ENCODE peak calls at places on chromosome 17, in eight cellular contexts. One of them, this sample, is unnamed.

GRCh38 chr17:78802459-78802858 is 20.4 kb upstream of the CYTH1 start:
- DNase-seq in brain pericyte: no peak
- DNase-seq in GM12865: no peak
- DNase-seq in NCI-H1092 treated with DMSO at 0.1 percent for 48 hours: no peak
- DNase-seq in effector CD4-positive, alpha-beta T cell: no peak
- DNase-seq in KG1: no peak
- DNase-seq in HAP-1: no peak
- DNase-seq in NCI-H1105: no peak
- DNase-seq in this sample: no peak

GRCh38 chr17:47264171-47264570 is 10.5 kb downstream of the ITGB3 start:
- DNase-seq in brain pericyte: no peak
- DNase-seq in GM12865: no peak
- DNase-seq in NCI-H1092 treated with DMSO at 0.1 percent for 48 hours: no peak
- DNase-seq in effector CD4-positive, alpha-beta T cell: no peak
- DNase-seq in KG1: no peak
- DNase-seq in HAP-1: no peak
- DNase-seq in NCI-H1105: no peak
- DNase-seq in this sample: peak

GRCh38 chr17:2028234-2028614 is 1.7 kb upstream of the DPH1 start:
- DNase-seq in brain pericyte: no peak
- DNase-seq in GM12865: no peak
- DNase-seq in NCI-H1092 treated with DMSO at 0.1 percent for 48 hours: no peak
- DNase-seq in effector CD4-positive, alpha-beta T cell: no peak
- DNase-seq in KG1: no peak
- DNase-seq in HAP-1: no peak
- DNase-seq in NCI-H1105: no peak
- DNase-seq in this sample: no peak

GRCh38 chr17:55852734-55853133 is 101.9 kb downstream of the PCTP start:
- DNase-seq in brain pericyte: no peak
- DNase-seq in GM12865: peak
- DNase-seq in NCI-H1092 treated with DMSO at 0.1 percent for 48 hours: no peak
- DNase-seq in effector CD4-positive, alpha-beta T cell: no peak
- DNase-seq in KG1: no peak
- DNase-seq in HAP-1: no peak
- DNase-seq in NCI-H1105: no peak
- DNase-seq in this sample: peak

GRCh38 chr17:77906377-77906871 is 52.1 kb upstream of the TNRC6C start:
- DNase-seq in brain pericyte: no peak
- DNase-seq in GM12865: no peak
- DNase-seq in NCI-H1092 treated with DMSO at 0.1 percent for 48 hours: no peak
- DNase-seq in effector CD4-positive, alpha-beta T cell: no peak
- DNase-seq in KG1: no peak
- DNase-seq in HAP-1: no peak
- DNase-seq in NCI-H1105: no peak
- DNase-seq in this sample: no peak

GRCh38 chr17:28124962-28125361 is 82.5 kb downstream of the NLK start:
- DNase-seq in brain pericyte: no peak
- DNase-seq in GM12865: no peak
- DNase-seq in NCI-H1092 treated with DMSO at 0.1 percent for 48 hours: no peak
- DNase-seq in effector CD4-positive, alpha-beta T cell: no peak
- DNase-seq in KG1: no peak
- DNase-seq in HAP-1: no peak
- DNase-seq in NCI-H1105: no peak
- DNase-seq in this sample: no peak

GRCh38 chr17:40194821-40195220 is 17.6 kb downstream of the RAPGEFL1 start:
- DNase-seq in brain pericyte: no peak
- DNase-seq in GM12865: no peak
- DNase-seq in NCI-H1092 treated with DMSO at 0.1 percent for 48 hours: peak
- DNase-seq in effector CD4-positive, alpha-beta T cell: no peak
- DNase-seq in KG1: no peak
- DNase-seq in HAP-1: no peak
- DNase-seq in NCI-H1105: no peak
- DNase-seq in this sample: peak

GRCh38 chr17:48725294-48726064 is 2.5 kb downstream of the PRAC2 start:
- DNase-seq in brain pericyte: no peak
- DNase-seq in GM12865: no peak
- DNase-seq in NCI-H1092 treated with DMSO at 0.1 percent for 48 hours: no peak
- DNase-seq in effector CD4-positive, alpha-beta T cell: no peak
- DNase-seq in KG1: no peak
- DNase-seq in HAP-1: no peak
- DNase-seq in NCI-H1105: no peak
- DNase-seq in this sample: no peak

GRCh38 chr17:13931752-13932477 is 137.4 kb upstream of the COX10 start:
- DNase-seq in brain pericyte: no peak
- DNase-seq in GM12865: no peak
- DNase-seq in NCI-H1092 treated with DMSO at 0.1 percent for 48 hours: no peak
- DNase-seq in effector CD4-positive, alpha-beta T cell: no peak
- DNase-seq in KG1: no peak
- DNase-seq in HAP-1: no peak
- DNase-seq in NCI-H1105: no peak
- DNase-seq in this sample: peak

GRCh38 chr17:45132569-45133463 is 501 bp upstream of the PLCD3 start:
- DNase-seq in brain pericyte: no peak
- DNase-seq in GM12865: peak
- DNase-seq in NCI-H1092 treated with DMSO at 0.1 percent for 48 hours: peak
- DNase-seq in effector CD4-positive, alpha-beta T cell: peak
- DNase-seq in KG1: peak
- DNase-seq in HAP-1: peak
- DNase-seq in NCI-H1105: peak
- DNase-seq in this sample: peak

GRCh38 chr17:30369995-30370394 is 8.7 kb upstream of the CPD start:
- DNase-seq in brain pericyte: no peak
- DNase-seq in GM12865: no peak
- DNase-seq in NCI-H1092 treated with DMSO at 0.1 percent for 48 hours: no peak
- DNase-seq in effector CD4-positive, alpha-beta T cell: no peak
- DNase-seq in KG1: no peak
- DNase-seq in HAP-1: no peak
- DNase-seq in NCI-H1105: no peak
- DNase-seq in this sample: no peak

GRCh38 chr17:48335858-48336500 is 94.0 kb downstream of the SKAP1 start:
- DNase-seq in brain pericyte: no peak
- DNase-seq in GM12865: peak
- DNase-seq in NCI-H1092 treated with DMSO at 0.1 percent for 48 hours: peak
- DNase-seq in effector CD4-positive, alpha-beta T cell: no peak
- DNase-seq in KG1: peak
- DNase-seq in HAP-1: no peak
- DNase-seq in NCI-H1105: peak
- DNase-seq in this sample: peak

GRCh38 chr17:40118093-40118492 is 3.7 kb upstream of the MSL1 start:
- DNase-seq in brain pericyte: no peak
- DNase-seq in GM12865: no peak
- DNase-seq in NCI-H1092 treated with DMSO at 0.1 percent for 48 hours: no peak
- DNase-seq in effector CD4-positive, alpha-beta T cell: no peak
- DNase-seq in KG1: no peak
- DNase-seq in HAP-1: no peak
- DNase-seq in NCI-H1105: no peak
- DNase-seq in this sample: no peak

GRCh38 chr17:60390223-60390622 is 1.7 kb downstream of the USP32 start:
- DNase-seq in brain pericyte: no peak
- DNase-seq in GM12865: peak
- DNase-seq in NCI-H1092 treated with DMSO at 0.1 percent for 48 hours: no peak
- DNase-seq in effector CD4-positive, alpha-beta T cell: no peak
- DNase-seq in KG1: no peak
- DNase-seq in HAP-1: no peak
- DNase-seq in NCI-H1105: no peak
- DNase-seq in this sample: peak

GRCh38 chr17:47803201-47803600 is 18.4 kb downstream of the OSBPL7 start:
- DNase-seq in brain pericyte: no peak
- DNase-seq in GM12865: no peak
- DNase-seq in NCI-H1092 treated with DMSO at 0.1 percent for 48 hours: no peak
- DNase-seq in effector CD4-positive, alpha-beta T cell: no peak
- DNase-seq in KG1: no peak
- DNase-seq in HAP-1: no peak
- DNase-seq in NCI-H1105: no peak
- DNase-seq in this sample: no peak

GRCh38 chr17:62714016-62714777 is 86.7 kb downstream of the MRC2 start:
- DNase-seq in brain pericyte: no peak
- DNase-seq in GM12865: no peak
- DNase-seq in NCI-H1092 treated with DMSO at 0.1 percent for 48 hours: no peak
- DNase-seq in effector CD4-positive, alpha-beta T cell: no peak
- DNase-seq in KG1: no peak
- DNase-seq in HAP-1: peak
- DNase-seq in NCI-H1105: no peak
- DNase-seq in this sample: no peak

GRCh38 chr17:82072827-82073226 is 7.2 kb upstream of the DUS1L start:
- DNase-seq in brain pericyte: no peak
- DNase-seq in GM12865: no peak
- DNase-seq in NCI-H1092 treated with DMSO at 0.1 percent for 48 hours: no peak
- DNase-seq in effector CD4-positive, alpha-beta T cell: no peak
- DNase-seq in KG1: no peak
- DNase-seq in HAP-1: no peak
- DNase-seq in NCI-H1105: no peak
- DNase-seq in this sample: no peak

GRCh38 chr17:30091771-30092170 is 24.8 kb upstream of the NSRP1 start:
- DNase-seq in brain pericyte: no peak
- DNase-seq in GM12865: no peak
- DNase-seq in NCI-H1092 treated with DMSO at 0.1 percent for 48 hours: no peak
- DNase-seq in effector CD4-positive, alpha-beta T cell: no peak
- DNase-seq in KG1: no peak
- DNase-seq in HAP-1: no peak
- DNase-seq in NCI-H1105: no peak
- DNase-seq in this sample: peak

GRCh38 chr17:1644493-1645206 is 882 bp downstream of the SCARF1 start:
- DNase-seq in brain pericyte: no peak
- DNase-seq in GM12865: peak
- DNase-seq in NCI-H1092 treated with DMSO at 0.1 percent for 48 hours: no peak
- DNase-seq in effector CD4-positive, alpha-beta T cell: no peak
- DNase-seq in KG1: no peak
- DNase-seq in HAP-1: no peak
- DNase-seq in NCI-H1105: no peak
- DNase-seq in this sample: no peak

GRCh38 chr17:74491645-74492044 is 25.2 kb downstream of the CD300A start:
- DNase-seq in brain pericyte: no peak
- DNase-seq in GM12865: no peak
- DNase-seq in NCI-H1092 treated with DMSO at 0.1 percent for 48 hours: no peak
- DNase-seq in effector CD4-positive, alpha-beta T cell: no peak
- DNase-seq in KG1: no peak
- DNase-seq in HAP-1: no peak
- DNase-seq in NCI-H1105: no peak
- DNase-seq in this sample: no peak

GRCh38 chr17:82838386-82839063 is 1.3 kb downstream of the ZNF750 start:
- DNase-seq in brain pericyte: no peak
- DNase-seq in GM12865: no peak
- DNase-seq in NCI-H1092 treated with DMSO at 0.1 percent for 48 hours: no peak
- DNase-seq in effector CD4-positive, alpha-beta T cell: no peak
- DNase-seq in KG1: no peak
- DNase-seq in HAP-1: peak
- DNase-seq in NCI-H1105: no peak
- DNase-seq in this sample: peak

GRCh38 chr17:69357701-69358100 is 30.8 kb upstream of the ABCA5 start:
- DNase-seq in brain pericyte: no peak
- DNase-seq in GM12865: peak
- DNase-seq in NCI-H1092 treated with DMSO at 0.1 percent for 48 hours: peak
- DNase-seq in effector CD4-positive, alpha-beta T cell: no peak
- DNase-seq in KG1: no peak
- DNase-seq in HAP-1: no peak
- DNase-seq in NCI-H1105: no peak
- DNase-seq in this sample: no peak

GRCh38 chr17:75455896-75456416 is 479 bp upstream of the TMEM94 start:
- DNase-seq in brain pericyte: no peak
- DNase-seq in GM12865: no peak
- DNase-seq in NCI-H1092 treated with DMSO at 0.1 percent for 48 hours: no peak
- DNase-seq in effector CD4-positive, alpha-beta T cell: no peak
- DNase-seq in KG1: peak
- DNase-seq in HAP-1: no peak
- DNase-seq in NCI-H1105: no peak
- DNase-seq in this sample: no peak

GRCh38 chr17:56819431-56820145 is 14.1 kb downstream of the C17orf67 start:
- DNase-seq in brain pericyte: no peak
- DNase-seq in GM12865: peak
- DNase-seq in NCI-H1092 treated with DMSO at 0.1 percent for 48 hours: peak
- DNase-seq in effector CD4-positive, alpha-beta T cell: peak
- DNase-seq in KG1: peak
- DNase-seq in HAP-1: peak
- DNase-seq in NCI-H1105: peak
- DNase-seq in this sample: peak

GRCh38 chr17:49216953-49217650 is 6.6 kb downstream of the ABI3 start:
- DNase-seq in brain pericyte: no peak
- DNase-seq in GM12865: no peak
- DNase-seq in NCI-H1092 treated with DMSO at 0.1 percent for 48 hours: no peak
- DNase-seq in effector CD4-positive, alpha-beta T cell: no peak
- DNase-seq in KG1: no peak
- DNase-seq in HAP-1: peak
- DNase-seq in NCI-H1105: no peak
- DNase-seq in this sample: no peak

GRCh38 chr17:80866050-80866793 is 125.4 kb upstream of the CHMP6 start:
- DNase-seq in brain pericyte: no peak
- DNase-seq in GM12865: peak
- DNase-seq in NCI-H1092 treated with DMSO at 0.1 percent for 48 hours: peak
- DNase-seq in effector CD4-positive, alpha-beta T cell: peak
- DNase-seq in KG1: peak
- DNase-seq in HAP-1: peak
- DNase-seq in NCI-H1105: peak
- DNase-seq in this sample: peak

GRCh38 chr17:62653831-62654829 is 26.7 kb downstream of the MRC2 start:
- DNase-seq in brain pericyte: no peak
- DNase-seq in GM12865: no peak
- DNase-seq in NCI-H1092 treated with DMSO at 0.1 percent for 48 hours: no peak
- DNase-seq in effector CD4-positive, alpha-beta T cell: no peak
- DNase-seq in KG1: no peak
- DNase-seq in HAP-1: no peak
- DNase-seq in NCI-H1105: no peak
- DNase-seq in this sample: peak

GRCh38 chr17:1259910-1260389 is 10.3 kb upstream of the BHLHA9 start:
- DNase-seq in brain pericyte: no peak
- DNase-seq in GM12865: no peak
- DNase-seq in NCI-H1092 treated with DMSO at 0.1 percent for 48 hours: peak
- DNase-seq in effector CD4-positive, alpha-beta T cell: no peak
- DNase-seq in KG1: no peak
- DNase-seq in HAP-1: no peak
- DNase-seq in NCI-H1105: no peak
- DNase-seq in this sample: no peak

GRCh38 chr17:8503807-8504206 is 68.1 kb downstream of the NDEL1 start:
- DNase-seq in brain pericyte: no peak
- DNase-seq in GM12865: no peak
- DNase-seq in NCI-H1092 treated with DMSO at 0.1 percent for 48 hours: no peak
- DNase-seq in effector CD4-positive, alpha-beta T cell: no peak
- DNase-seq in KG1: no peak
- DNase-seq in HAP-1: no peak
- DNase-seq in NCI-H1105: no peak
- DNase-seq in this sample: peak

GRCh38 chr17:57534863-57535651 is 210.0 kb downstream of the CCDC182 start:
- DNase-seq in brain pericyte: no peak
- DNase-seq in GM12865: no peak
- DNase-seq in NCI-H1092 treated with DMSO at 0.1 percent for 48 hours: peak
- DNase-seq in effector CD4-positive, alpha-beta T cell: no peak
- DNase-seq in KG1: no peak
- DNase-seq in HAP-1: peak
- DNase-seq in NCI-H1105: peak
- DNase-seq in this sample: peak